ENCODE peak calls at places on chromosomes 11 and 22, in nine cellular contexts. L is RWPE1; K is A673; E is fibroblast of mammary gland; Q is glutamatergic neuron; Z is neural progenitor cell; I is BJ; T is CD8-positive, alpha-beta T cell; B is nephron progenitor cell. P is an unnamed sample.

GRCh38 chr22:36815558-36816337 is 1.1 kb downstream of the PVALB start:
- DNase-seq in B (no peak), K (no peak), Q (no peak), Z (no peak), E (no peak), L (no peak), I (no peak), T (no peak), P (no peak)

GRCh38 chr11:36628765-36629199 is 30.7 kb upstream of the RAG2 start:
- DNase-seq in T (no peak), L (no peak), E (no peak), I (no peak), K (no peak), B (no peak), Q (no peak), Z (peak; percentile 10), P (no peak)

GRCh38 chr22:45413368-45414211 is at the start of the genes RIBC2 and SMC1B:
- DNase-seq in T (peak; percentile 82), I (peak; percentile 18), L (peak; percentile 53), Q (peak; percentile 83), B (peak; percentile 65), Z (peak; percentile 92), K (peak; percentile 96), E (peak; percentile 79), P (peak; percentile 81)

GRCh38 chr11:66510990-66511339 is 530 bp downstream of the BBS1 start:
- DNase-seq in Z (peak; percentile 12), Q (no peak), K (no peak), T (no peak), I (no peak), B (no peak), E (no peak), L (no peak), P (no peak)

GRCh38 chr11:58354727-58355126 is 4.1 kb downstream of the OR5B17 start:
- DNase-seq in I (no peak), B (no peak), L (no peak), Q (no peak), T (no peak), E (no peak), Z (no peak), K (no peak), P (no peak)

GRCh38 chr11:111978028-111978771 is 41.1 kb downstream of the DIXDC1 start:
- DNase-seq in I (no peak), K (peak; percentile 81), B (peak; percentile 52), E (peak; percentile 73), Q (peak; percentile 44), T (no peak), L (peak; percentile 68), Z (peak; percentile 72), P (peak; percentile 13)

GRCh38 chr22:50677493-50678217 is 5.0 kb downstream of the SHANK3 start:
- DNase-seq in L (no peak), E (no peak), K (no peak), B (no peak), Q (no peak), Z (no peak), T (no peak), I (no peak), P (no peak)

GRCh38 chr11:76186776-76187279 is 19.5 kb downstream of the WNT11 start:
- DNase-seq in L (no peak), T (no peak), Q (no peak), Z (no peak), K (no peak), I (no peak), B (no peak), E (no peak), P (no peak)

GRCh38 chr11:43856988-43857387 is 23.6 kb upstream of the ALKBH3 start:
- DNase-seq in K (no peak), E (no peak), Z (no peak), T (no peak), L (no peak), B (no peak), I (no peak), Q (no peak), P (no peak)

GRCh38 chr22:49953680-49954344 is 6.8 kb upstream of the PIM3 start:
- DNase-seq in E (no peak), K (no peak), T (no peak), L (no peak), Q (no peak), B (no peak), Z (no peak), I (no peak), P (no peak)

GRCh38 chr11:65576232-65576866 is 496 bp downstream of the EHBP1L1 start:
- DNase-seq in K (no peak), Z (no peak), T (peak; percentile 23), E (no peak), Q (no peak), B (no peak), L (no peak), I (no peak), P (no peak)

GRCh38 chr11:75429902-75430691 is 2.9 kb downstream of the KLHL35 start:
- DNase-seq in K (peak; percentile 84), B (peak; percentile 81), Z (peak; percentile 87), I (no peak), E (peak; percentile 58), T (peak; percentile 52), L (peak; percentile 49), Q (peak; percentile 68), P (peak; percentile 66)

GRCh38 chr22:25334091-25334490 is 114.7 kb downstream of the CRYBB2 start:
- DNase-seq in L (no peak), I (no peak), E (peak; percentile 8), B (peak; percentile 78), T (peak; percentile 23), Q (peak; percentile 85), K (peak; percentile 77), Z (peak; percentile 87), P (peak; percentile 97)

GRCh38 chr11:68857037-68857586 is 15.4 kb upstream of the CPT1A start:
- DNase-seq in Q (no peak), E (no peak), Z (no peak), B (no peak), T (no peak), I (no peak), L (no peak), K (no peak), P (no peak)
- TF ChIP-seq CTCF in Q (no peak), E (no peak), Z (no peak), B (no peak), T (no peak), I (no peak), L (no peak), K (no peak), P (no peak)

GRCh38 chr22:21947040-21948014 is 5.3 kb downstream of the PPM1F start:
- DNase-seq in Z (peak; percentile 59), L (no peak), I (no peak), B (no peak), E (peak; percentile 63), T (no peak), K (peak; percentile 68), Q (no peak), P (peak; percentile 48)
- TF ChIP-seq CTCF in Z (peak; percentile 54), L (peak; percentile 55), I (peak; percentile 75), B (peak; percentile 49), E (peak; percentile 71), T (no peak), K (peak; percentile 57), Q (peak; percentile 42), P (peak; percentile 37)

DNA sequence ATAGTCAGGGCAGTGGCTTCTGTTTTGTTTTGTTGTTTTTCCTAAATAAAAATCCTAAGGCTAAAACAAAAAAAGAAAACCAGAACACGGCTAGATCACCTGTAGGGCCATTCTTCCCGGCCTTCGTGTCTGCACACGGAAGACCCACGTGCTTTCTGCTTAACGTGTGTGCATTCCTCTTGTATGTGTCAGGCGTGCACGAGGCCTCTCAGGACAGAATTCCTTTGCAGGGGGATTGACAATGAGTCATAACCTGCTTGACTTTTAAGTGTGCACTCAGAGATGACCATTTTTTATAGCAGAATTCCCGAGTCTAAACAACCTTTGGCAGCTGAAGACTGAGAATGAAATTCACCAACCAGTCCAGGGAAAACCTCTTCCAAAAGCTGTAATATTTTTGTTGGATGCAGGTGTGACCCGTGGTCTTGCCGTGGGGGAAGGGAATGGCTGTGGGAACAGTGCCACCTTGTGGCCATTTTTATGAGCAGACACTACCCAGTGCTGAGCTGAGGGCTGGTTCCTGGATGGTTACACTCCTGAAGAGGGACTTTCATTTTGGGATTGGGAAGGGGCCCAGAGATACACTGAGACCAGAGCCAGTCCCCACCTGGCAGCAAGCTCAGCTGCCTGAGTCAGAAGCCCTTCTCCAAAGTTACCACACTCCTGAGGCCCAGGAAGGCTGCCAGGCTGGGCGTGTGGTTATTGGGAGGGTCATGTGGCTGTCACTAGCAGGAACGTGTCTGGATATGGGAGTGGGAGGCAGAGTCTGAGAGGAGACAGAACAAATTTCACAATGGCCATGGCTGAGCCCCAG is 35.7 kb upstream of the DKK3 start:
- DNase-seq in K (peak; percentile 69), Z (peak; percentile 78), T (peak; percentile 65), E (peak; percentile 96), Q (peak; percentile 78), I (peak; percentile 98), L (peak; percentile 94), B (peak; percentile 78), P (peak; percentile 79)
- TF ChIP-seq CTCF in K (peak; percentile 85), Z (peak; percentile 94), T (peak; percentile 88), E (peak; percentile 91), Q (peak; percentile 90), I (peak; percentile 81), L (peak; percentile 86), B (peak; percentile 91), P (peak; percentile 97)

GRCh38 chr11:72686639-72687215 is 12.5 kb upstream of the PDE2A start:
- DNase-seq in Q (no peak), B (no peak), I (no peak), K (no peak), T (no peak), L (no peak), E (peak; percentile 12), Z (no peak), P (no peak)

GRCh38 chr11:72685560-72686480 is 11.6 kb upstream of the PDE2A start:
- DNase-seq in E (peak; percentile 81), T (no peak), I (no peak), L (no peak), K (no peak), Q (no peak), B (no peak), Z (no peak), P (no peak)

GRCh38 chr11:72682238-72682872 is 8.1 kb upstream of the PDE2A start:
- DNase-seq in I (no peak), Q (no peak), Z (no peak), T (no peak), B (no peak), L (no peak), K (no peak), E (no peak), P (no peak)

GRCh38 chr11:72683782-72684200 is 9.6 kb upstream of the PDE2A start:
- DNase-seq in Q (peak; percentile 92), K (peak; percentile 68), B (peak; percentile 93), T (peak; percentile 71), Z (peak; percentile 81), L (peak; percentile 72), I (no peak), E (peak; percentile 38), P (peak; percentile 93)

DNA sequence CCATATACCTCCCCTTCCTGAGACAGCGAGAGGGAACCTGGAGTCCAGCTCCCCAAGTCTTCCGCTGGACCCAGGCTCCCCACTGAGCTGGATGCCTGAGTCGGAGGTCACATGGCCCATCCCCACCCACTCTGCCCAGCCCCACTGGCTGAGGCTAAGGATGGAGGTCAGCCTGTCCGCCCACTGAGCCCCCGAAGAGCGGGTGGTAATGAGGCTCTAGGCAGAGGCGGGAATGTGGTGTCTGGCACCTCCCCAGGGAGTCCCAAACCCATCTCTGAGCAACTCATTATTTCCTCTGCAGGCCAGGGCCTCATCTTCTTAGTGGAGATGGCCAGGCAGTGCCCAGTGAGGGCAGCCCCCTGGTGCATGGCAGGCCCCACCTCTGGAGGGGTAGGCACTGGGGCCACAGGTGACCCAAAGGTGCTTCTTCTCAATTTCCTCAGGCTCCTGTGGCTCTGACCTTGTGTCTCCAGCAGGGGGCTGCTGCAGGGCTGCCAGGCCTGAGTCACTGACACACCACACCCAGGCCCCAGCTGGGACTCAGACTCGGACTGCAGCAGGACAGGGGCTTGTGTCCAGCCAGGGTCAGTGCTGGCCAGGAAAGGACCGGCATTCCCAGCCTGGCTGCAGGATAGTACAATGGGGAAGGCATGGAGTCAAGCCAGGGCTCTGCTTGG is 10.2 kb upstream of the PDE2A start:
- DNase-seq in B (peak; percentile 60), I (no peak), Q (peak; percentile 81), Z (peak; percentile 52), L (peak; percentile 90), K (peak; percentile 45), T (peak; percentile 43), E (peak; percentile 69), P (peak; percentile 63)
- TF ChIP-seq CTCF in B (peak; percentile 57), I (peak; percentile 79), Q (peak; percentile 71), Z (peak; percentile 44), L (peak; percentile 42), K (peak; percentile 51), T (peak; percentile 26), E (peak; percentile 73), P (peak; percentile 61)